ENCODE peak calls at places on chromosomes 13 and 19, in five cellular contexts. T is astrocyte, R is Karpas-422, E is hepatocyte, I is DND-41. N is an unnamed sample. For H3K79me2, the result is how much of the 10 kb centered on the place peaks cover.

GRCh38 chr19:18878058-18878797 is 17.7 kb downstream of the CERS1 start:
- DNase-seq in T (no peak), E (no peak), R (no peak), I (no peak), N (no peak)

GRCh38 chr13:38967446-38967845 is 23.2 kb downstream of the STOML3 start:
- DNase-seq in I (no peak), T (no peak), R (no peak), E (no peak), N (no peak)

GRCh38 chr13:98930014-98930625 is 47.7 kb downstream of the DOCK9 start:
- DNase-seq in E (peak), R (no peak), T (no peak), I (peak), N (no peak)

GRCh38 chr19:41893899-41894298 is 10.9 kb downstream of the ARHGEF1 start:
- DNase-seq in I (peak), T (no peak), E (no peak), R (peak), N (no peak)

GRCh38 chr19:49408816-49409440 is 14.3 kb downstream of the PTH2 start:
- DNase-seq in E (no peak), T (no peak), R (peak), I (no peak), N (peak)

GRCh38 chr13:50357586-50358118 is 342.4 kb downstream of the KCNRG start:
- DNase-seq in R (no peak), I (no peak), E (peak), T (peak), N (peak)

GRCh38 chr19:33444993-33445751 is 71.7 kb downstream of the CEBPG start:
- DNase-seq in T (peak), R (no peak), E (no peak), I (no peak), N (peak)

GRCh38 chr13:64293923-64294322 is 2878.3 kb upstream of the PCDH20 start:
- DNase-seq in R (no peak), I (no peak), T (no peak), E (no peak), N (peak)

GRCh38 chr19:49780861-49781260 is 14.1 kb downstream of the AP2A1 start:
- DNase-seq in I (no peak), E (no peak), T (no peak), R (no peak), N (no peak)

GRCh38 chr13:46183018-46183940 is 1.3 kb upstream of the LCP1 start:
- DNase-seq in T (no peak), I (no peak), R (peak), E (no peak), N (no peak)

GRCh38 chr13:78603240-78603947 is at the start of gene POU4F1:
- DNase-seq in E (peak), I (no peak), R (no peak), T (no peak), N (peak)

GRCh38 chr13:40812724-40813445 is 23.5 kb downstream of the SLC25A15 start:
- DNase-seq in T (peak), R (no peak), I (no peak), E (no peak), N (peak)

GRCh38 chr13:48775804-48776203 is 122.1 kb downstream of the CYSLTR2 start:
- DNase-seq in R (no peak), T (peak), I (no peak), E (peak), N (peak)

GRCh38 chr19:40241125-40241808 is 14.8 kb upstream of the CCNP start:
- DNase-seq in I (no peak), R (no peak), E (no peak), T (no peak), N (no peak)

GRCh38 chr19:18057557-18057956 is 29.2 kb downstream of the IL12RB1 start:
- DNase-seq in I (no peak), T (no peak), R (no peak), E (no peak), N (no peak)

GRCh38 chr13:112055032-112055416 is 11.9 kb upstream of the SOX1 start:
- DNase-seq in T (no peak), R (no peak), I (no peak), E (no peak), N (no peak)

GRCh38 chr19:58366576-58367430 is 4.3 kb upstream of the ZNF497 start:
- DNase-seq in I (no peak), E (no peak), R (no peak), T (no peak), N (no peak)

GRCh38 chr19:7993560-7993959 is 11.9 kb downstream of the ELAVL1 start:
- DNase-seq in T (no peak), R (no peak), E (no peak), I (no peak), N (no peak)

GRCh38 chr13:23750383-23751121 is 138.6 kb downstream of the MIPEP start:
- DNase-seq in E (no peak), R (no peak), I (no peak), T (peak), N (no peak)

GRCh38 chr19:996051-996838 is 4.0 kb upstream of the GRIN3B start:
- DNase-seq in T (peak), E (peak), I (peak), R (peak), N (peak)

GRCh38 chr19:2813235-2814160 is 6.2 kb upstream of the ZNF554 start:
- DNase-seq in R (no peak), E (no peak), T (no peak), I (no peak), N (no peak)

GRCh38 chr13:33927315-33927714 is 109.4 kb downstream of the RFC3 start:
- DNase-seq in R (no peak), I (no peak), E (peak), T (peak), N (peak)

GRCh38 chr13:80214521-80214941 is 126.4 kb downstream of the SPRY2 start:
- DNase-seq in I (no peak), R (no peak), T (peak), E (peak), N (peak)

GRCh38 chr13:63041640-63042414 is 1626.2 kb upstream of the PCDH20 start:
- DNase-seq in R (no peak), T (no peak), I (no peak), E (no peak), N (peak)

GRCh38 chr13:83136660-83137059 is 745.6 kb downstream of the SLITRK1 start:
- DNase-seq in R (no peak), T (no peak), E (no peak), I (no peak), N (no peak)

GRCh38 chr13:113848431-113849260 is 15.2 kb downstream of the GAS6 start:
- DNase-seq in E (no peak), T (no peak), I (peak), R (no peak), N (no peak)

GRCh38 chr19:58054792-58055482 is 4.1 kb upstream of the ZNF135 start:
- DNase-seq in R (no peak), T (peak), E (no peak), I (no peak), N (peak)

GRCh38 chr19:5983367-5983955 is 5.5 kb upstream of the RANBP3 start:
- DNase-seq in E (no peak), T (no peak), I (no peak), R (no peak), N (peak)

GRCh38 chr19:16671652-16672274 is 10.8 kb downstream of the TMEM38A start:
- DNase-seq in T (no peak), R (no peak), E (no peak), I (no peak), N (no peak)

GRCh38 chr13:95485045-95485517 is 67.4 kb upstream of the CLDN10 start:
- DNase-seq in I (no peak), R (no peak), T (peak), E (no peak), N (peak)

DNA sequence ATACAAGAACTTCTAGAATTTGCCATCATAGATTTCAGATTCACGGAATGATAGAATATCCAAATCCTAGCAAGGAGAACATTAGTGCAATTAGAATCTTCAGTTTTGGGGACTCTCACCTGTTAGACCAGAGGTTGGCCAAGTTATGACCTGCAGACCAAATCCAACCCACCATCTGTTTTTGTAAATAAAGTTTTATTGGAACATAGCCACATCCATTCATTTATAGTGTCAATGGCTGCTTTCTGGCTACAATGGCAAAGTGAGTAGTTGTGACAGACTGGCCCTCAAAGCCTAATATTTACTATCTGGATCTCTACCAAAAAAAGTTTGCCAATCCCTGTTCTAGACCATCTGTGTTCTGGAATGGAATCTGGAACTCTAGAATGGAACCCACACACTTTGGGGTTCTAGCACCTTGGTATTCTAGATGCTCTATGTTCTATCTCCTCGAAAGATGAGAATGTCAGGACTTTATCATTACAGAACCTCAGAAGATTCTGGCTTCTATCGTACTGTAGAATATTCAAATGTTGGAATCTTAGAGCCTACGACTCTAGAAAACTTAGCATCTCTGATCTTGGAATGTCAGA is 2.5 kb downstream of the KPTN start:
- DNase-seq in R (no peak), I (no peak), T (no peak), E (no peak), N (no peak)
- H3K79me2 ChIP-seq in R (under half), I (under half), T (under half), E (under half), N (under half)

GRCh38 chr13:21426238-21426637 is 32.9 kb downstream of the ZDHHC20 start:
- DNase-seq in I (no peak), R (no peak), T (no peak), E (no peak), N (no peak)
- H3K79me2 ChIP-seq in I (half or more), R (half or more), T (under half), E (half or more), N (under half)

GRCh38 chr13:110925023-110925608 is 10.2 kb upstream of the ANKRD10 start:
- DNase-seq in T (no peak), E (no peak), R (peak), I (peak), N (no peak)

GRCh38 chr13:110923086-110923485 is 8.2 kb upstream of the ANKRD10 start:
- DNase-seq in R (no peak), E (no peak), T (no peak), I (no peak), N (no peak)

GRCh38 chr13:110923777-110924638 is 9.1 kb upstream of the ANKRD10 start:
- DNase-seq in R (no peak), T (no peak), I (no peak), E (no peak), N (no peak)

GRCh38 chr13:110922506-110922905 is 7.6 kb upstream of the ANKRD10 start:
- DNase-seq in I (no peak), E (no peak), R (no peak), T (no peak), N (no peak)

GRCh38 chr13:110924639-110924934 is 9.7 kb upstream of the ANKRD10 start:
- DNase-seq in R (no peak), E (no peak), T (no peak), I (no peak), N (no peak)
- H3K79me2 ChIP-seq in R (under half), E (under half), T (under half), I (under half), N (under half)

DNA sequence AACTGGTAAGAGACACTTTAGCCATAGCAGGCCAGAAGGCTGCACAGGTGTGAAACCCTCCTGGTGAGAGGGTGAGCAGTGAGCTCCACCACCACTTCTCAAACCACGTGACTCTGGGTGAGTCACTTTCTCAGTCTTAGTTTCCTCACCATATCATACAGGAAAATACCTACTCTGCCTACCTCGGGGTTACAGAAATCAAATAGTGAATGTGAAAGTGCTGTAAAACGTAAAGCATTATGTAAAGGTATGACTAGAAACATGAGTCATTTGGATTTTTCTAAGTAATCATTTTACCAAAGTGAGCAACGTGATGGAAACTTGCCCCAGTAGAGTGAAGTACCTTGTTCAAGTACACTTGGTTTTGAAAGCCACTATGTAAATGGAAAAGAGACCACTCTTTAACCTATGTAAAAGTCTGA is 40.4 kb downstream of the USP12 start:
- DNase-seq in R (no peak), E (peak), I (no peak), T (peak), N (no peak)
- H3K79me2 ChIP-seq in R (under half), E (half or more), I (half or more), T (half or more), N (half or more)

GRCh38 chr13:73865027-73865426 is 269.2 kb downstream of the KLF12 start:
- DNase-seq in E (no peak), R (no peak), T (no peak), I (no peak), N (no peak)
- H3K79me2 ChIP-seq in E (under half), R (half or more), T (under half), I (under half), N (under half)

DNA sequence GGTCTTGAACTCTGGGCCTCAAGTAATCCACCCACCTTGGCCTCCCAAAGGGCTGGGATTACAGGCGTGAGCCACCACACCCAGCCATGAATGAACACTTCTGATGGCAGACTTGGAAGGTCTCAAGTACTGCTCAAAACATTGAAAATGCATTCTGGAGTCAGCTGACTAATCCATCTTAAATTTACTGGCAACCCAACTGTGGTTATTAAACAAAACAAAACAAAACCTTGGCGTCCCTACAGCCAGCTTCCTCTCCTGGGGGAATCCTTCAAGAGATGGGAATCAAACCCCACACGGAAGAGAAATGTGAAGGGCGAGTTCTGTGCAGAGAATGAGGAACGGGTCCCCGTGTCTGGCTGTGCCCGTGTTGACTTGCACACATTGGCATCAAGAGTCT is 3.4 kb downstream of the MAP2K2 start:
- DNase-seq in I (no peak), E (no peak), T (peak), R (no peak), N (peak)
- H3K79me2 ChIP-seq in I (half or more), E (half or more), T (half or more), R (under half), N (under half)